ENCODE peak calls at places on chromosomes 7 and 10, in nine cellular contexts. F is stimulated activated CD4-positive, alpha-beta T cell treated with anti-CD3 and anti-CD28 coated beads, TNF-alpha, amount 100 ng/mL, for 48 hours; S is CD4-positive, alpha-beta T cell; C is stimulated activated CD8-positive, alpha-beta memory T cell treated with anti-CD3 and anti-CD28 coated beads, Interleukin-2, amount 100 ng/mL, for 1 hour; V is AG08395; P is right lobe of liver; T is prostate gland; U is lower leg skin; L is NCI-H1105 treated with DMSO at 0.1 percent for 48 hours. Z is an unnamed sample.

GRCh38 chr7:158812684-158813083 is 16.6 kb downstream of the ESYT2 start:
- DNase-seq in F (no peak), S (peak), C (no peak), V (no peak), P (no peak), T (no peak), U (no peak), L (no peak), Z (no peak)

GRCh38 chr7:91267558-91267955 is 3.3 kb downstream of the FZD1 start:
- DNase-seq in F (no peak), S (no peak), C (no peak), V (peak), P (no peak), T (no peak), U (no peak), L (no peak), Z (no peak)

GRCh38 chr10:19904202-19904661 is 88.0 kb downstream of the PLXDC2 start:
- DNase-seq in F (no peak), S (no peak), C (no peak), V (no peak), P (no peak), T (no peak), U (no peak), L (no peak), Z (no peak)

GRCh38 chr10:86786368-86786767 is 29.9 kb downstream of the BMPR1A start:
- DNase-seq in F (no peak), S (no peak), C (no peak), V (no peak), P (no peak), T (no peak), U (no peak), L (no peak), Z (no peak)

GRCh38 chr7:84663224-84663623 is 468.6 kb upstream of the SEMA3A start:
- DNase-seq in F (no peak), S (no peak), C (no peak), V (no peak), P (no peak), T (no peak), U (no peak), L (no peak), Z (no peak)

GRCh38 chr10:12649017-12649586 is 299.8 kb downstream of the CAMK1D start:
- DNase-seq in F (no peak), S (no peak), C (no peak), V (no peak), P (peak), T (peak), U (no peak), L (no peak), Z (no peak)

GRCh38 chr7:70354409-70355169 is 756.3 kb downstream of the AUTS2 start:
- DNase-seq in F (no peak), S (no peak), C (no peak), V (peak), P (no peak), T (no peak), U (peak), L (no peak), Z (no peak)

GRCh38 chr7:108284349-108285017 is 154.3 kb upstream of the LAMB4 start:
- DNase-seq in F (no peak), S (no peak), C (no peak), V (no peak), P (no peak), T (no peak), U (no peak), L (peak), Z (no peak)

GRCh38 chr7:42138691-42139090 is 98.3 kb downstream of the GLI3 start:
- DNase-seq in F (no peak), S (no peak), C (no peak), V (no peak), P (no peak), T (no peak), U (no peak), L (no peak), Z (no peak)

GRCh38 chr10:110176626-110177025 is 30.8 kb upstream of the MXI1 start:
- DNase-seq in F (no peak), S (no peak), C (no peak), V (no peak), P (no peak), T (no peak), U (no peak), L (no peak), Z (no peak)

GRCh38 chr7:40799493-40800406 is 664.9 kb downstream of the SUGCT start:
- DNase-seq in F (no peak), S (no peak), C (no peak), V (no peak), P (no peak), T (no peak), U (no peak), L (no peak), Z (no peak)

GRCh38 chr10:3500408-3500856 is 284.6 kb downstream of the KLF6 start:
- DNase-seq in F (no peak), S (no peak), C (no peak), V (peak), P (no peak), T (peak), U (peak), L (no peak), Z (no peak)

GRCh38 chr10:8581521-8582225 is 527.2 kb downstream of the GATA3 start:
- DNase-seq in F (no peak), S (no peak), C (no peak), V (no peak), P (no peak), T (no peak), U (no peak), L (no peak), Z (no peak)

GRCh38 chr7:121561717-121562116 is 165.6 kb upstream of the FAM3C start:
- DNase-seq in F (no peak), S (no peak), C (no peak), V (no peak), P (no peak), T (no peak), U (no peak), L (peak), Z (no peak)

GRCh38 chr7:74203157-74203556 is 6.6 kb upstream of the LAT2 start:
- DNase-seq in F (no peak), S (no peak), C (no peak), V (peak), P (no peak), T (peak), U (peak), L (no peak), Z (no peak)

GRCh38 chr10:74177140-74177677 is 26.2 kb downstream of the ADK start:
- DNase-seq in F (peak), S (no peak), C (no peak), V (peak), P (peak), T (peak), U (peak), L (no peak), Z (no peak)

GRCh38 chr7:152551304-152552036 is 115.7 kb upstream of the KMT2C start:
- DNase-seq in F (no peak), S (no peak), C (no peak), V (no peak), P (no peak), T (no peak), U (no peak), L (no peak), Z (no peak)

GRCh38 chr10:96614515-96614914 is 27.7 kb upstream of the TM9SF3 start:
- DNase-seq in F (no peak), S (no peak), C (no peak), V (peak), P (no peak), T (no peak), U (no peak), L (peak), Z (no peak)

GRCh38 chr7:118153551-118154177 is 30.3 kb upstream of the LSM8 start:
- DNase-seq in F (no peak), S (no peak), C (no peak), V (peak), P (no peak), T (no peak), U (peak), L (no peak), Z (peak)